ENCODE peak calls at places on chromosomes 13 and 19, in five cellular contexts. One of them, this sample, is unnamed.

GRCh38 chr19:18586311-18586710 is 2.3 kb upstream of the REX1BD start:
- DNase-seq in A549: no peak
- DNase-seq in psoas muscle: no peak
- DNase-seq in mammary epithelial cell: no peak
- DNase-seq in progenitor cell of endocrine pancreas: no peak
- DNase-seq in this sample: no peak

GRCh38 chr19:30011051-30011578 is 69.1 kb downstream of the URI1 start:
- DNase-seq in A549: no peak
- DNase-seq in psoas muscle: no peak
- DNase-seq in progenitor cell of endocrine pancreas: no peak
- DNase-seq in mammary epithelial cell: no peak
- DNase-seq in this sample: no peak

GRCh38 chr19:12733369-12733896 is 1.1 kb downstream of the TRIR start:
- DNase-seq in progenitor cell of endocrine pancreas: no peak
- DNase-seq in mammary epithelial cell: peak; percentile 44
- DNase-seq in A549: peak; percentile 59
- DNase-seq in psoas muscle: no peak
- DNase-seq in this sample: peak; percentile 65

GRCh38 chr19:3046621-3047306 is 15.5 kb downstream of the TLE5 start:
- DNase-seq in mammary epithelial cell: no peak
- DNase-seq in progenitor cell of endocrine pancreas: no peak
- DNase-seq in A549: no peak
- DNase-seq in psoas muscle: no peak
- DNase-seq in this sample: no peak

GRCh38 chr13:30353601-30354000 is 46.2 kb upstream of the KATNAL1 start:
- DNase-seq in mammary epithelial cell: no peak
- DNase-seq in progenitor cell of endocrine pancreas: no peak
- DNase-seq in A549: no peak
- DNase-seq in psoas muscle: no peak
- DNase-seq in this sample: no peak

GRCh38 chr13:79393564-79394249 is 12.3 kb downstream of the RBM26 start:
- DNase-seq in progenitor cell of endocrine pancreas: no peak
- DNase-seq in A549: no peak
- DNase-seq in psoas muscle: no peak
- DNase-seq in mammary epithelial cell: no peak
- DNase-seq in this sample: no peak

GRCh38 chr19:41327076-41327475 is 17.1 kb downstream of the CCDC97 start:
- DNase-seq in psoas muscle: no peak
- DNase-seq in A549: no peak
- DNase-seq in progenitor cell of endocrine pancreas: no peak
- DNase-seq in mammary epithelial cell: no peak
- DNase-seq in this sample: no peak

GRCh38 chr19:19538077-19538764 is at the start of gene CILP2:
- DNase-seq in A549: no peak
- DNase-seq in psoas muscle: peak; percentile 54
- DNase-seq in progenitor cell of endocrine pancreas: peak; percentile 58
- DNase-seq in mammary epithelial cell: no peak
- DNase-seq in this sample: no peak

GRCh38 chr19:18274303-18274775 is at the start of gene IQCN:
- DNase-seq in psoas muscle: no peak
- DNase-seq in A549: peak; percentile 53
- DNase-seq in progenitor cell of endocrine pancreas: no peak
- DNase-seq in mammary epithelial cell: no peak
- DNase-seq in this sample: peak; percentile 41

GRCh38 chr19:55086730-55087541 is 11.3 kb downstream of the EPS8L1 start:
- DNase-seq in progenitor cell of endocrine pancreas: peak; percentile 82
- DNase-seq in psoas muscle: peak; percentile 96
- DNase-seq in A549: no peak
- DNase-seq in mammary epithelial cell: no peak
- DNase-seq in this sample: peak; percentile 92

GRCh38 chr19:53664760-53665159 is 33.0 kb downstream of the DPRX start:
- DNase-seq in psoas muscle: no peak
- DNase-seq in progenitor cell of endocrine pancreas: no peak
- DNase-seq in mammary epithelial cell: no peak
- DNase-seq in A549: no peak
- DNase-seq in this sample: no peak

GRCh38 chr19:58056861-58057260 is 2.2 kb upstream of the ZNF135 start:
- DNase-seq in A549: no peak
- DNase-seq in mammary epithelial cell: no peak
- DNase-seq in psoas muscle: no peak
- DNase-seq in progenitor cell of endocrine pancreas: no peak
- DNase-seq in this sample: no peak

GRCh38 chr19:47406711-47407416 is 12.5 kb downstream of the MEIS3 start:
- DNase-seq in mammary epithelial cell: no peak
- DNase-seq in psoas muscle: no peak
- DNase-seq in progenitor cell of endocrine pancreas: peak; percentile 52
- DNase-seq in A549: no peak
- DNase-seq in this sample: no peak

GRCh38 chr19:4201798-4202197 is 19.3 kb downstream of the ANKRD24 start:
- DNase-seq in psoas muscle: no peak
- DNase-seq in progenitor cell of endocrine pancreas: no peak
- DNase-seq in mammary epithelial cell: no peak
- DNase-seq in A549: no peak
- DNase-seq in this sample: no peak

GRCh38 chr19:42846597-42846996 is 32.9 kb downstream of the PSG1 start:
- DNase-seq in psoas muscle: no peak
- DNase-seq in A549: no peak
- DNase-seq in mammary epithelial cell: no peak
- DNase-seq in progenitor cell of endocrine pancreas: no peak
- DNase-seq in this sample: peak; percentile 11

GRCh38 chr13:113962386-113962785 is 11.5 kb downstream of the C13orf46 start:
- DNase-seq in A549: no peak
- DNase-seq in psoas muscle: peak; percentile 34
- DNase-seq in mammary epithelial cell: no peak
- DNase-seq in progenitor cell of endocrine pancreas: no peak
- DNase-seq in this sample: no peak

GRCh38 chr19:34236035-34236793 is 18.1 kb upstream of the GARRE1 start:
- DNase-seq in mammary epithelial cell: no peak
- DNase-seq in A549: no peak
- DNase-seq in psoas muscle: no peak
- DNase-seq in progenitor cell of endocrine pancreas: no peak
- DNase-seq in this sample: no peak

GRCh38 chr19:39971380-39971841 is 446 bp downstream of the PSMC4 start:
- DNase-seq in mammary epithelial cell: no peak
- DNase-seq in progenitor cell of endocrine pancreas: no peak
- DNase-seq in A549: no peak
- DNase-seq in psoas muscle: no peak
- DNase-seq in this sample: no peak

GRCh38 chr19:57434386-57435061 is 601 bp upstream of the ZNF749 start:
- DNase-seq in progenitor cell of endocrine pancreas: no peak
- DNase-seq in mammary epithelial cell: no peak
- DNase-seq in psoas muscle: no peak
- DNase-seq in A549: no peak
- DNase-seq in this sample: peak; percentile 3

GRCh38 chr13:44199627-44200207 is 173.9 kb upstream of the SERP2 start:
- DNase-seq in psoas muscle: peak; percentile 62
- DNase-seq in mammary epithelial cell: no peak
- DNase-seq in A549: no peak
- DNase-seq in progenitor cell of endocrine pancreas: no peak
- DNase-seq in this sample: no peak

GRCh38 chr13:47672982-47673670 is 327.9 kb downstream of the SUCLA2 start:
- DNase-seq in psoas muscle: no peak
- DNase-seq in mammary epithelial cell: peak; percentile 32
- DNase-seq in progenitor cell of endocrine pancreas: no peak
- DNase-seq in A549: no peak
- DNase-seq in this sample: peak; percentile 81

GRCh38 chr19:30498707-30499106 is 126.5 kb downstream of the ZNF536 start:
- DNase-seq in A549: no peak
- DNase-seq in mammary epithelial cell: no peak
- DNase-seq in progenitor cell of endocrine pancreas: no peak
- DNase-seq in psoas muscle: no peak
- DNase-seq in this sample: no peak

GRCh38 chr19:35935911-35936737 is at the start of gene LRFN3:
- DNase-seq in mammary epithelial cell: peak; percentile 63
- DNase-seq in psoas muscle: peak; percentile 74
- DNase-seq in progenitor cell of endocrine pancreas: peak; percentile 47
- DNase-seq in A549: peak; percentile 94
- DNase-seq in this sample: peak; percentile 20

DNA sequence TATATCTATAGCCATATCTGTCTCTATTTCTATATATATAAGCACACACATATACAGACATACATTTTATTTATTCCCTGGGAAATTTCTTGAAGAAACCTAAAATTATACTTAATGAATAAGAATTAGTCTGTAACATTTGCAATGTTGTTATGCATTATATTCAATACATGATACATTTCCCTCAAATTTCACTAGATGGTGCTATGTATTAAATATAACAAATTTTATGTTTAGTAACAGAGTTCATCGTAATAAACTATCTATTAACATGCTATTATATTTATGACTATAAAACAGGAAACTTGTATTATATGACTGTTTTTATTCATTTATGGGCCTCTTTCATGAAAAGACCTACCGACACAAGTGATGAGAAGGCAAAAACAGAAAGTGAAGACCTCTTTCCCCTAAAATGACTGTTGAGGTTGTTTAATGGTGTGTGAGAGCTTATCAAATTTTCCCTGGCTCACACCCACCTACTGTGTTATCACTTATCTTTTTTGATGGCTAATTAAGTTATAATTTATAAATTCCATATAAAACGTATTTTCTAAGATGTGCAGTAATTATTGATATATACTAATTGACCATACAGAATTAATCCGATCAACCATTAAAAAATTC is 881.9 kb downstream of the SLITRK6 start:
- DNase-seq in psoas muscle: no peak
- DNase-seq in A549: no peak
- DNase-seq in progenitor cell of endocrine pancreas: no peak
- DNase-seq in mammary epithelial cell: peak; percentile 4
- DNase-seq in this sample: no peak
- TF ChIP-seq CTCF in psoas muscle: peak; percentile 9
- TF ChIP-seq CTCF in A549: peak; percentile 39
- TF ChIP-seq CTCF in progenitor cell of endocrine pancreas: peak; percentile 69
- TF ChIP-seq CTCF in mammary epithelial cell: peak; percentile 30
- TF ChIP-seq CTCF in this sample: peak; percentile 78

GRCh38 chr13:95296326-95296939 is 4.8 kb downstream of the ABCC4 start:
- DNase-seq in A549: peak; percentile 49
- DNase-seq in psoas muscle: peak; percentile 42
- DNase-seq in mammary epithelial cell: peak; percentile 14
- DNase-seq in progenitor cell of endocrine pancreas: peak; percentile 33
- DNase-seq in this sample: no peak
- TF ChIP-seq CTCF in A549: peak; percentile 55
- TF ChIP-seq CTCF in psoas muscle: peak; percentile 81
- TF ChIP-seq CTCF in mammary epithelial cell: peak; percentile 87
- TF ChIP-seq CTCF in progenitor cell of endocrine pancreas: peak; percentile 73
- TF ChIP-seq CTCF in this sample: peak; percentile 78

GRCh38 chr13:60169239-60170031 is 5.7 kb upstream of the DIAPH3 start:
- DNase-seq in mammary epithelial cell: no peak
- DNase-seq in A549: no peak
- DNase-seq in progenitor cell of endocrine pancreas: no peak
- DNase-seq in psoas muscle: no peak
- DNase-seq in this sample: no peak
- TF ChIP-seq CTCF in mammary epithelial cell: no peak
- TF ChIP-seq CTCF in A549: no peak
- TF ChIP-seq CTCF in progenitor cell of endocrine pancreas: no peak
- TF ChIP-seq CTCF in psoas muscle: no peak
- TF ChIP-seq CTCF in this sample: peak; percentile 52

GRCh38 chr13:51222510-51223283 is 499 bp downstream of the FAM124A start:
- DNase-seq in progenitor cell of endocrine pancreas: no peak
- DNase-seq in mammary epithelial cell: no peak
- DNase-seq in A549: peak; percentile 12
- DNase-seq in psoas muscle: no peak
- DNase-seq in this sample: no peak
- TF ChIP-seq CTCF in progenitor cell of endocrine pancreas: peak; percentile 25
- TF ChIP-seq CTCF in mammary epithelial cell: no peak
- TF ChIP-seq CTCF in A549: peak; percentile 32
- TF ChIP-seq CTCF in psoas muscle: no peak
- TF ChIP-seq CTCF in this sample: no peak

DNA sequence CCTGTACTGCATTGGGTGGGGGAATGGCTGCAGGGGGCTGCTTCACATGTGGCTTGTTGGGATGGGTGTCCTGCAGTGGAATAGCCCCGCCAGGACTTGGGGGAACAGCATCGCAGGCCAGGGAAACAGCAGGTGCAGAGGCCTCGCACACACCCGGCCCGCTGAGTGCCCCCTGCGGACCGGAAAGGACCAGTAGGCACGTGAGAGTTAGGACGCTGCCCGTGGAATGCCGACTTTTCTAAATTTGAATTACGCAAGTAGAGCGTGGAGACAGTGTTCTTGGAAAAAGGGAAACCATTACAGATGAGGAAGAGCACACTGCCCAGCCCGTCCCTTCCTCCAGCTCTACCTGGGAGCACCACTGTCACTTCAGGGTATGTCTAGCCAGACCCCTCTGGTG is 11.5 kb downstream of the DNM2 start:
- DNase-seq in A549: no peak
- DNase-seq in progenitor cell of endocrine pancreas: no peak
- DNase-seq in mammary epithelial cell: no peak
- DNase-seq in psoas muscle: no peak
- DNase-seq in this sample: no peak
- TF ChIP-seq CTCF in A549: no peak
- TF ChIP-seq CTCF in progenitor cell of endocrine pancreas: no peak
- TF ChIP-seq CTCF in mammary epithelial cell: no peak
- TF ChIP-seq CTCF in psoas muscle: no peak
- TF ChIP-seq CTCF in this sample: no peak

DNA sequence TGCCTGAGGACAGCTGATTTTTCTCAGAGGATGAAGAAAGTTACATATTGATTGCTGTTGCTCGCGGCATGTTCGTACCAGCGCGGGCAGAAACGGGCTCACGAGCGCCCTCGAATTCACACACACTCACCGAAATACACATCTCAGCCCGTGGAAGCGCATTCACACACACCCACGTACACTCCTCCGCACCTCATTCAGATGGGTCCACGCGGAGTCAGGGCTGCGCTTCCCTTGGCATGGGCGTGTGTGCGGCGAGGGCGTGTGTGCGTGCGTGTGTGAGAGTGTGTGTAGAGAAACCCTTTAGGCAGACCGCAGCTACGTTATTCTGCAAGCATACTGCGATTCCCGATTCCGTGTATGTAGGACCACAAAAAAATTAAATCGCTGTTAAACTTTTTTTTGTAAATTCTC is 2.1 kb upstream of the PCDH17 start:
- DNase-seq in psoas muscle: no peak
- DNase-seq in A549: no peak
- DNase-seq in mammary epithelial cell: no peak
- DNase-seq in progenitor cell of endocrine pancreas: no peak
- DNase-seq in this sample: no peak
- TF ChIP-seq CTCF in psoas muscle: no peak
- TF ChIP-seq CTCF in A549: no peak
- TF ChIP-seq CTCF in mammary epithelial cell: no peak
- TF ChIP-seq CTCF in progenitor cell of endocrine pancreas: peak; percentile 25
- TF ChIP-seq CTCF in this sample: no peak

GRCh38 chr13:112146073-112146360 is 79.1 kb downstream of the SOX1 start:
- DNase-seq in psoas muscle: no peak
- DNase-seq in progenitor cell of endocrine pancreas: no peak
- DNase-seq in A549: no peak
- DNase-seq in mammary epithelial cell: no peak
- DNase-seq in this sample: no peak
- TF ChIP-seq CTCF in psoas muscle: no peak
- TF ChIP-seq CTCF in progenitor cell of endocrine pancreas: no peak
- TF ChIP-seq CTCF in A549: no peak
- TF ChIP-seq CTCF in mammary epithelial cell: no peak
- TF ChIP-seq CTCF in this sample: no peak

GRCh38 chr19:5515737-5516136 is 52.0 kb downstream of the TINCR start:
- DNase-seq in psoas muscle: no peak
- DNase-seq in A549: no peak
- DNase-seq in progenitor cell of endocrine pancreas: no peak
- DNase-seq in mammary epithelial cell: no peak
- DNase-seq in this sample: no peak
- TF ChIP-seq CTCF in psoas muscle: no peak
- TF ChIP-seq CTCF in A549: no peak
- TF ChIP-seq CTCF in progenitor cell of endocrine pancreas: peak; percentile 36
- TF ChIP-seq CTCF in mammary epithelial cell: peak; percentile 28
- TF ChIP-seq CTCF in this sample: peak; percentile 45

GRCh38 chr13:81017525-81018152 is 676.7 kb upstream of the SPRY2 start:
- DNase-seq in mammary epithelial cell: peak; percentile 12
- DNase-seq in psoas muscle: no peak
- DNase-seq in A549: peak; percentile 17
- DNase-seq in progenitor cell of endocrine pancreas: no peak
- DNase-seq in this sample: peak; percentile 30
- TF ChIP-seq CTCF in mammary epithelial cell: peak; percentile 59
- TF ChIP-seq CTCF in psoas muscle: peak; percentile 60
- TF ChIP-seq CTCF in A549: peak; percentile 56
- TF ChIP-seq CTCF in progenitor cell of endocrine pancreas: peak; percentile 78
- TF ChIP-seq CTCF in this sample: peak; percentile 80